ENCODE peak calls at places on chromosomes 5 and 9, in nine cellular contexts. V is kidney; X is RPMI8226; G is NCI-H2107; I is SK-N-SH; R is mammary epithelial cell; B is fibroblast of the conjunctiva; H is T-helper 2 cell treated with Interferon-gamma antibody and Interleukin-4, amounts not matched to agents 5 μg/mL and 100 μg/mL, for 36 hours; M is activated CD4-positive, CD25-positive, alpha-beta regulatory T cell. D is an unnamed sample.

GRCh38 chr5:124263172-124263571 is 483.3 kb downstream of the ZNF608 start:
- DNase-seq in V (no peak), X (no peak), G (no peak), I (no peak), R (no peak), B (no peak), H (no peak), M (no peak), D (no peak)

GRCh38 chr5:38101897-38102296 is 156.5 kb upstream of the EGFLAM start:
- DNase-seq in V (no peak), X (no peak), G (no peak), I (no peak), R (no peak), B (no peak), H (no peak), M (no peak), D (no peak)

GRCh38 chr9:135649508-135649907 is 10.2 kb upstream of the GLT6D1 start:
- DNase-seq in V (no peak), X (no peak), G (no peak), I (no peak), R (no peak), B (no peak), H (no peak), M (no peak), D (no peak)

GRCh38 chr9:33628865-33629410 is 104.9 kb downstream of the ANKRD18B start:
- DNase-seq in V (no peak), X (no peak), G (no peak), I (no peak), R (no peak), B (no peak), H (no peak), M (no peak), D (no peak)

GRCh38 chr5:143001764-143002351 is 231.7 kb downstream of the ARHGAP26 start:
- DNase-seq in V (no peak), X (no peak), G (no peak), I (no peak), R (peak; percentile 42), B (peak; percentile 46), H (no peak), M (no peak), D (no peak)

GRCh38 chr5:172293745-172294342 is 10.3 kb upstream of the UBTD2 start:
- DNase-seq in V (no peak), X (no peak), G (no peak), I (no peak), R (no peak), B (no peak), H (no peak), M (no peak), D (no peak)

GRCh38 chr5:56676091-56676768 is 139.1 kb upstream of the MAP3K1 start:
- DNase-seq in V (no peak), X (no peak), G (no peak), I (no peak), R (peak; percentile 92), B (no peak), H (no peak), M (no peak), D (no peak)

GRCh38 chr5:172399336-172399735 is 55.0 kb downstream of the SH3PXD2B start:
- DNase-seq in V (no peak), X (no peak), G (no peak), I (no peak), R (no peak), B (no peak), H (no peak), M (no peak), D (no peak)

GRCh38 chr5:166581827-166582226 is 1709.6 kb upstream of the WWC1 start:
- DNase-seq in V (no peak), X (no peak), G (no peak), I (no peak), R (peak; percentile 0), B (no peak), H (no peak), M (no peak), D (no peak)

GRCh38 chr9:6677803-6678202 is 32.3 kb upstream of the GLDC start:
- DNase-seq in V (no peak), X (no peak), G (no peak), I (no peak), R (no peak), B (no peak), H (no peak), M (no peak), D (no peak)

GRCh38 chr5:79193643-79194042 is 42.3 kb upstream of the JMY start:
- DNase-seq in V (no peak), X (no peak), G (no peak), I (no peak), R (peak; percentile 41), B (no peak), H (no peak), M (no peak), D (no peak)

GRCh38 chr9:131815971-131816873 is 76.3 kb upstream of the RAPGEF1 start:
- DNase-seq in V (no peak), X (peak; percentile 48), G (no peak), I (no peak), R (peak; percentile 47), B (no peak), H (no peak), M (no peak), D (no peak)

GRCh38 chr9:129124507-129125069 is 13.4 kb downstream of the PTPA start:
- DNase-seq in V (peak; percentile 62), X (no peak), G (no peak), I (no peak), R (no peak), B (no peak), H (no peak), M (no peak), D (no peak)

GRCh38 chr9:22169243-22169642 is 160.1 kb upstream of the CDKN2B start:
- DNase-seq in V (no peak), X (no peak), G (no peak), I (no peak), R (peak; percentile 69), B (peak; percentile 63), H (no peak), M (no peak), D (no peak)

GRCh38 chr5:109962882-109963603 is 273.3 kb downstream of the MAN2A1 start:
- DNase-seq in V (no peak), X (no peak), G (no peak), I (no peak), R (no peak), B (no peak), H (no peak), M (no peak), D (no peak)

GRCh38 chr5:93611900-93612898 is 29.2 kb downstream of the NR2F1 start:
- DNase-seq in V (peak; percentile 59), X (peak; percentile 20), G (no peak), I (peak; percentile 66), R (peak; percentile 12), B (no peak), H (no peak), M (no peak), D (no peak)

GRCh38 chr9:120929392-120929791 is 2.8 kb upstream of the TRAF1 start:
- DNase-seq in V (no peak), X (no peak), G (no peak), I (no peak), R (no peak), B (no peak), H (no peak), M (no peak), D (no peak)

GRCh38 chr9:129270903-129271431 is 92.9 kb upstream of the IER5L start:
- DNase-seq in V (peak; percentile 33), X (peak; percentile 85), G (no peak), I (no peak), R (peak; percentile 82), B (no peak), H (peak; percentile 35), M (no peak), D (peak; percentile 67)

GRCh38 chr5:173486826-173487225 is 129.6 kb downstream of the BOD1 start:
- DNase-seq in V (no peak), X (no peak), G (no peak), I (no peak), R (no peak), B (no peak), H (no peak), M (no peak), D (no peak)

GRCh38 chr5:168137265-168137664 is 154.2 kb upstream of the WWC1 start:
- DNase-seq in V (no peak), X (no peak), G (no peak), I (no peak), R (no peak), B (no peak), H (no peak), M (no peak), D (no peak)

GRCh38 chr5:6462671-6463070 is 14.0 kb downstream of the UBE2QL1 start:
- DNase-seq in V (no peak), X (no peak), G (no peak), I (no peak), R (no peak), B (no peak), H (no peak), M (no peak), D (no peak)

GRCh38 chr9:530681-531080 is 310.8 kb upstream of the DMRT1 start:
- DNase-seq in V (no peak), X (no peak), G (no peak), I (no peak), R (peak; percentile 77), B (no peak), H (no peak), M (no peak), D (no peak)

GRCh38 chr5:55917402-55918096 is 66.4 kb downstream of the IL31RA start:
- DNase-seq in V (no peak), X (no peak), G (no peak), I (no peak), R (no peak), B (no peak), H (no peak), M (no peak), D (peak; percentile 3)

GRCh38 chr5:56815657-56816545 is 552 bp downstream of the MAP3K1 start:
- DNase-seq in V (peak; percentile 88), X (peak; percentile 54), G (no peak), I (peak; percentile 62), R (peak; percentile 31), B (no peak), H (peak; percentile 46), M (peak; percentile 26), D (peak; percentile 63)

GRCh38 chr5:62584395-62584794 is 5.8 kb downstream of the LRRC70 start:
- DNase-seq in V (no peak), X (no peak), G (no peak), I (no peak), R (no peak), B (no peak), H (no peak), M (no peak), D (no peak)

GRCh38 chr5:137960819-137961218 is 71.6 kb downstream of the PKD2L2 start:
- DNase-seq in V (no peak), X (no peak), G (no peak), I (no peak), R (no peak), B (no peak), H (no peak), M (no peak), D (no peak)

GRCh38 chr5:56291058-56291404 is 57.9 kb upstream of the ANKRD55 start:
- DNase-seq in V (no peak), X (no peak), G (no peak), I (no peak), R (no peak), B (no peak), H (no peak), M (no peak), D (no peak)

GRCh38 chr9:112166176-112167140 is 8.6 kb downstream of the SUSD1 start:
- DNase-seq in V (no peak), X (no peak), G (no peak), I (no peak), R (peak; percentile 98), B (no peak), H (no peak), M (no peak), D (no peak)

GRCh38 chr9:99104459-99105151 is at the start of gene TGFBR1:
- DNase-seq in V (peak; percentile 98), X (peak; percentile 89), G (peak; percentile 67), I (peak; percentile 99), R (peak; percentile 89), B (peak; percentile 83), H (peak; percentile 97), M (peak; percentile 87), D (peak; percentile 98)

GRCh38 chr5:38715671-38716070 is 130.1 kb upstream of the OSMR start:
- DNase-seq in V (no peak), X (no peak), G (no peak), I (peak; percentile 22), R (peak; percentile 52), B (no peak), H (no peak), M (no peak), D (no peak)

GRCh38 chr9:127122176-127123151 is at the start of gene ANGPTL2:
- DNase-seq in V (peak; percentile 97), X (peak; percentile 76), G (no peak), I (peak; percentile 94), R (peak; percentile 36), B (peak; percentile 95), H (no peak), M (no peak), D (peak; percentile 71)